ENCODE peak calls at places on chromosomes 5 and 9, in six cellular contexts. O is IMR-90, R is mesendoderm, Q is H1, Y is mesenchymal stem cell, D is trophoblast cell. Z is an unnamed sample.

GRCh38 chr5:68225188-68225910 is 9.8 kb downstream of the PIK3R1 start:
- DNase-seq in O (peak), R (no peak), Q (no peak), Y (peak), D (peak), Z (no peak)

GRCh38 chr9:129823163-129823933 is 588 bp downstream of the TOR1A start:
- DNase-seq in O (peak), R (peak), Q (no peak), Y (peak), D (peak), Z (no peak)

GRCh38 chr9:88197016-88197415 is 58.7 kb upstream of the SPATA31C2 start:
- DNase-seq in O (peak), R (no peak), Q (no peak), Y (peak), D (peak), Z (no peak)

GRCh38 chr9:82583524-82583923 is 479.4 kb downstream of the RASEF start:
- DNase-seq in O (no peak), R (no peak), Q (no peak), Y (no peak), D (no peak), Z (no peak)

GRCh38 chr9:110141118-110141797 is 66.7 kb downstream of the C9orf152 start:
- DNase-seq in O (peak), R (no peak), Q (no peak), Y (peak), D (peak), Z (no peak)

GRCh38 chr9:19231126-19232035 is 888 bp downstream of the DENND4C start:
- DNase-seq in O (peak), R (peak), Q (no peak), Y (peak), D (peak), Z (peak)

GRCh38 chr9:79221084-79221483 is 350.7 kb upstream of the TLE4 start:
- DNase-seq in O (peak), R (no peak), Q (no peak), Y (peak), D (peak), Z (no peak)

GRCh38 chr5:93805616-93806393 is 64.4 kb upstream of the POU5F2 start:
- DNase-seq in O (peak), R (no peak), Q (no peak), Y (no peak), D (no peak), Z (no peak)

GRCh38 chr9:115593587-115594091 is 475.7 kb upstream of the TNC start:
- DNase-seq in O (peak), R (peak), Q (no peak), Y (peak), D (peak), Z (peak)

GRCh38 chr5:66209350-66209749 is 65.2 kb downstream of the SREK1 start:
- DNase-seq in O (no peak), R (peak), Q (no peak), Y (no peak), D (peak), Z (no peak)

GRCh38 chr5:172954751-172955159 is 4.5 kb upstream of the RPL26L1 start:
- DNase-seq in O (no peak), R (no peak), Q (no peak), Y (no peak), D (peak), Z (no peak)

GRCh38 chr5:1003296-1003937 is 5.2 kb upstream of the NKD2 start:
- DNase-seq in O (no peak), R (no peak), Q (no peak), Y (no peak), D (peak), Z (no peak)

GRCh38 chr5:32027093-32027716 is 146.9 kb downstream of the GOLPH3 start:
- DNase-seq in O (no peak), R (peak), Q (no peak), Y (peak), D (no peak), Z (no peak)

GRCh38 chr5:146995878-146996277 is 117.3 kb upstream of the PPP2R2B start:
- DNase-seq in O (no peak), R (no peak), Q (no peak), Y (no peak), D (peak), Z (no peak)

GRCh38 chr5:154194348-154195329 is 4.1 kb downstream of the GALNT10 start:
- DNase-seq in O (peak), R (peak), Q (no peak), Y (no peak), D (no peak), Z (no peak)

GRCh38 chr9:109286981-109287380 is 33.9 kb downstream of the EPB41L4B start:
- DNase-seq in O (peak), R (no peak), Q (no peak), Y (no peak), D (no peak), Z (no peak)

GRCh38 chr9:121200346-121200745 is 1.3 kb downstream of the RAB14 start:
- DNase-seq in O (no peak), R (no peak), Q (no peak), Y (no peak), D (no peak), Z (no peak)

GRCh38 chr9:135990468-135991429 is 29.6 kb upstream of the UBAC1 start:
- DNase-seq in O (peak), R (peak), Q (peak), Y (peak), D (no peak), Z (peak)

GRCh38 chr5:170631471-170632195 is 127.8 kb downstream of the KCNIP1 start:
- DNase-seq in O (no peak), R (peak), Q (no peak), Y (peak), D (peak), Z (no peak)

GRCh38 chr5:113607361-113607760 is 93.9 kb downstream of the YTHDC2 start:
- DNase-seq in O (no peak), R (no peak), Q (no peak), Y (no peak), D (no peak), Z (no peak)

GRCh38 chr9:37926737-37927590 is 23.0 kb upstream of the SLC25A51 start:
- DNase-seq in O (no peak), R (no peak), Q (no peak), Y (peak), D (no peak), Z (no peak)

GRCh38 chr5:38994329-38994927 is 79.8 kb downstream of the RICTOR start:
- DNase-seq in O (peak), R (peak), Q (no peak), Y (peak), D (peak), Z (peak)

GRCh38 chr5:91162534-91163381 is 220.4 kb downstream of the ARRDC3 start:
- DNase-seq in O (peak), R (peak), Q (no peak), Y (peak), D (peak), Z (peak)

GRCh38 chr5:160183075-160183474 is 46.2 kb upstream of the FABP6 start:
- DNase-seq in O (peak), R (no peak), Q (no peak), Y (no peak), D (no peak), Z (no peak)

GRCh38 chr9:27954858-27955257 is 381.6 kb upstream of the C9orf72 start:
- DNase-seq in O (no peak), R (no peak), Q (no peak), Y (no peak), D (no peak), Z (no peak)

GRCh38 chr5:149990518-149991376 is 9.7 kb downstream of the TIGD6 start:
- DNase-seq in O (peak), R (peak), Q (no peak), Y (peak), D (peak), Z (peak)

GRCh38 chr5:138465288-138466057 is at the start of gene EGR1:
- DNase-seq in O (peak), R (peak), Q (peak), Y (peak), D (peak), Z (peak)

GRCh38 chr5:157109744-157110143 is 900 bp upstream of the HAVCR2 start:
- DNase-seq in O (no peak), R (no peak), Q (no peak), Y (no peak), D (no peak), Z (no peak)

GRCh38 chr5:143134900-143135299 is 268.6 kb downstream of the NR3C1 start:
- DNase-seq in O (peak), R (no peak), Q (no peak), Y (no peak), D (no peak), Z (no peak)

GRCh38 chr5:129460951-129461815 is 1.1 kb downstream of the ADAMTS19 start:
- DNase-seq in O (no peak), R (peak), Q (no peak), Y (peak), D (peak), Z (peak)

GRCh38 chr9:104104407-104104806 is 10.3 kb downstream of the SMC2 start:
- DNase-seq in O (no peak), R (no peak), Q (no peak), Y (no peak), D (no peak), Z (no peak)

GRCh38 chr5:60377826-60378225 is 322.1 kb downstream of the DEPDC1B start:
- DNase-seq in O (no peak), R (no peak), Q (no peak), Y (no peak), D (no peak), Z (no peak)

DNA sequence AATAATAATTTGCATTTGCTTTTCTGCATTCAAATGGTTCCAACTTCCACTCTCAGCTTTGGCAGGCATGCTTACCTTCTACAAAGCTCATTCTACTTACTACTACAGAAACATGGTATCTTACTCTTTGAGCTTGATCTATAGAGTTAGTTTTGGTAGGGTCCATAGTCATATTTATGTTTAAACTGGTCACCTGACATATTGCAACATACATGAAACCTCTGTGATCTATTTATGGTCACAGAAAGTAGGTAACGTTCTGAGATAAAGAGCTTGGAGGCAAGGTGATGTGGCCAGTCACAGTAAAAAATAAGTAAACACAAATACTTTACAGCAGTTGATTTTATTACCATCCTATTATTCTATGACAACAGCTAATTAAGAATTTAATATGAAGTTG is 2.8 kb downstream of the NREP start:
- DNase-seq in O (no peak), R (no peak), Q (no peak), Y (no peak), D (no peak), Z (no peak)
- H3K4me3 ChIP-seq in O (no peak), R (no peak), Q (no peak), Y (no peak), D (no peak), Z (peak)

GRCh38 chr5:43063731-43064171 is 23.6 kb upstream of the ANXA2R start:
- DNase-seq in O (no peak), R (peak), Q (no peak), Y (no peak), D (peak), Z (no peak)

GRCh38 chr5:43065384-43066230 is 25.5 kb upstream of the ANXA2R start:
- DNase-seq in O (peak), R (peak), Q (no peak), Y (peak), D (peak), Z (peak)

GRCh38 chr5:43068037-43068436 is 27.9 kb upstream of the ANXA2R start:
- DNase-seq in O (no peak), R (no peak), Q (no peak), Y (no peak), D (no peak), Z (no peak)

GRCh38 chr5:43066799-43067741 is 27.0 kb upstream of the ANXA2R start:
- DNase-seq in O (peak), R (peak), Q (no peak), Y (peak), D (peak), Z (peak)

DNA sequence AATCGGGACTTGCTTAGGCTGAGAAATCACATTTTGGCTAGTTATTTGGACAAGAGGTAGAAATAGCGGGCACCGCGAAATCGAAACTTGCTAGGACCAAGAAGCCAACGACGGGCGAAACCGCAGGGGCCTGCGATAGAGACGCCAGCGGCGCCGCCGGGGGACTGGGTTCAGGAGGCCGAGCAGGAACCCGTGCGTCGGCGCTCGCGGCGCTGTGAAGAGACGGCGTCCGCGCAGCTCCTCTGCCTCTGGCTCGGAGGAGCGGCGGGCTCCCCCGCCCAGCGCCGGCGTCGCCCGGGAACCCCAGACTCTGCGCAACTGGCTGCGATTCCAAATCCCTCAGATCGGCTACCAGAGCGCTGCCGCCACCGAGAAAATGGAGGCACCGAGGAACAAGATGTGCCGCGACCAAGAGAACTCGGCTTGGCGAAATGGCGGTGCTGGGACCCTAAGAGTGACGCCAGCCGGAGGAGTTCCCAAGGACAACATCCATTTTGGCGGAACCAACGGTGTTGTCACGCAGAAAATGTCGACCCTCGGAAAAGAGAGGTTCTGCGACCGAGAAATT is 26.2 kb upstream of the ANXA2R start:
- DNase-seq in O (peak), R (peak), Q (no peak), Y (peak), D (peak), Z (peak)
- H3K4ac ChIP-seq in O (peak), R (peak), Q (no peak), Y (peak), D (peak), Z (no peak)

DNA sequence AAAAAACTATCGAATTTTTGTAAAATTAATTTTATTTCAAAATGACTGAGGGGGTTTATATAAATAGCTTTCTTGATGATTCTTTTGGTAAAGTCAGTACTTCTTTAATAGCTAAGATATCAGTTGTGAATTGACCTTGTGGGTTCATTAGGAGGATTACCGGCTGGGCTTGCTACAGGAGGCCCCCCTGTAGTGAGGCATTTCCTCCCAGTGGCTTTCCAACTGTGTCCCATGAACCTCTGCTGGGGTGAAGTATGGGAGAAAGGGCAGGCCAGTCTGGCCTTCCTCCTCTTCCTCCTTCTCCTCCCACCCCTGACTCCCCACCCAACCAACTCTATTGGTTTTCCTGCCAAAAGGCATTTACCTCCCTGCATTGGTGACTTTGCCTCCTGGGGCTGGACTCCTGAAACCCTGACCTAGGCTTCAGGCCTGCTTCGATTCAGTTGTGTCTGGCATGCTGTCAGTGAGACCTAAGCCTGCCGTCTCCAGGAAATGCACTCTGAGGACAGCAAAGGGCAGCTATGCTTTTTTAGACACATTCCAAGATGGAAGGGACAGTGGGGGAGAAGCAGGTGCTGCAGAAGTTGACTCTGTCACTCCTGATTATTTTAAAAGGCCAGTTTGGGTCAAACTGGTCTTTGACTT is 144.8 kb downstream of the HSPA4 start:
- DNase-seq in O (no peak), R (peak), Q (no peak), Y (no peak), D (no peak), Z (no peak)
- H3K9ac ChIP-seq in O (no peak), R (no peak), Q (no peak), Y (no peak), D (no peak), Z (no peak)

GRCh38 chr9:114236391-114237138 is 81.2 kb downstream of the COL27A1 start:
- DNase-seq in O (no peak), R (no peak), Q (no peak), Y (no peak), D (no peak), Z (no peak)

GRCh38 chr9:114237781-114238180 is 82.4 kb downstream of the COL27A1 start:
- DNase-seq in O (no peak), R (no peak), Q (no peak), Y (no peak), D (no peak), Z (no peak)

GRCh38 chr9:114238471-114238870 is 83.1 kb downstream of the COL27A1 start:
- DNase-seq in O (no peak), R (no peak), Q (no peak), Y (no peak), D (no peak), Z (no peak)

GRCh38 chr9:114238919-114239879 is 83.7 kb upstream of the ORM1 start:
- DNase-seq in O (peak), R (peak), Q (no peak), Y (peak), D (peak), Z (no peak)

DNA sequence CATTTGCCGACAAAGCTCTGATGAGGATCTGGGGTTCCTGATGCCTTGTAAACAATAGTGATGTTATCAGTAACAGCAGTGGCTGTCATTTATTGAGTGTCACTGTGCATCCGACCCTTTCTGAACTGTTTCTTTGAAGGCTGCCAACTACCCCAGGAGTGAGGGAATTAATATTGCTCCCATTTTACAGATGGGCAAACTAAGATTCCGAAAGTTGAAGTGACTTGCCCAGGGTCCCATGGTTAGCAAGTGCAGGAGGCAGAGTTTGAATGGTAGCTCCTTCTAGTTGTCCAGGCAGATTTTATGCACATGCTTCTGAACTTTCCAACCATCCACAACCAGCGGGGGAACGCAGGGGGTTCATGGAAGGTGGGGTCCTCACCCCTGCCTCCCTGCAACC is 81.9 kb downstream of the COL27A1 start:
- DNase-seq in O (no peak), R (no peak), Q (no peak), Y (no peak), D (no peak), Z (no peak)
- H3K4me3 ChIP-seq in O (no peak), R (no peak), Q (no peak), Y (no peak), D (no peak), Z (no peak)

GRCh38 chr9:113609562-113610318 is 146.2 kb downstream of the RGS3 start:
- DNase-seq in O (peak), R (peak), Q (no peak), Y (peak), D (peak), Z (no peak)
- H3K4ac ChIP-seq in O (peak), R (peak), Q (peak), Y (peak), D (peak), Z (no peak)

GRCh38 chr9:77764894-77765780 is 117.0 kb upstream of the GNA14 start:
- DNase-seq in O (peak), R (peak), Q (no peak), Y (peak), D (peak), Z (no peak)
- H3K9ac ChIP-seq in O (no peak), R (no peak), Q (no peak), Y (no peak), D (no peak), Z (no peak)

GRCh38 chr9:70510157-70510770 is 95.8 kb upstream of the KLF9 start:
- DNase-seq in O (no peak), R (peak), Q (peak), Y (no peak), D (peak), Z (peak)
- H3K4me3 ChIP-seq in O (no peak), R (no peak), Q (no peak), Y (no peak), D (no peak), Z (no peak)

DNA sequence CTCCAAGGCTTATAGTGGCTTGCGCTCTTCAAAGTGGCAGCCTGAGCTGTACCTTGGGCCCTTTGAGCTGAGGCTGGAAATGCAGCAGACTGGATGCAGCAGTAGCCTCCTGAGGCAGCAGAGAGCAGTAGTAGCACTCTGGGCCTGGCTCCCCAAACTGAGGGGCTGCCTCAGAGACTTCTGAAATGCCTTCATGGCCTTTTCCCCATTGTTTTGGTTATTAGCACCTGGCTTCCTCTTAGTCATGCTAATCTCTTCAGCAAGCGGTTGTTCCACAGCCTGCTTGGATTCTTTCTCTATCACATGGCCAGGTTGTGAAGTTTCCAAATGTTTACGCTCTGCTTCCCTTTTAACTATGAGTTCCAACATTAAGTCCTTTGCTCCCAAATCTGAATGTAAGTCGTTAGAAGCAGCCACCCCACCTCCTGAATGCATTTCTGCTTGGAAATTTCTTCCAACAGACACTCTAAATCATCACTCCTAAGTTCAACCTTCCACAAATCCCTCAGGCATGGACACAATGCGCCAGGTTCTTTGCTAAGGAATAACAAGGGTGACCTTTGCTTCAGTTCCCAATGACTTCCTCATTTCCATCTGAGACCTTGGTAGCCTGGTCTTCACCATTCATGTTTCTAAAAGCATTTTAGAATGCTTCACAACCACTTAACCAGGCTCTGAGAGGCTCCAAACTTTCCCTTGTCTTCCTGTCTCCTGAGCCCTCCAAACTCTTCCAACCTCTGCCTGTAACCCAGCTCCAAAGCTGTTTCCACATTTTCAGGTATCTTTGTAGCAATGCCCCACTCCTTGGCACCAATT is 145.8 kb downstream of the ZDHHC21 start:
- DNase-seq in O (no peak), R (peak), Q (peak), Y (no peak), D (peak), Z (no peak)
- H3K4ac ChIP-seq in O (no peak), R (no peak), Q (peak), Y (no peak), D (no peak), Z (no peak)